ENCODE peak calls at places on chromosomes 11 and 22, in five cellular contexts. E is GM12878, L is GM12891, F is HepG2, D is K562. G is an unnamed sample.

GRCh38 chr11:48079602-48080001 is 99.2 kb downstream of the PTPRJ start:
- DNase-seq in E (no peak), L (no peak), F (no peak), D (no peak), G (no peak)

GRCh38 chr11:119692547-119692834 is 36.5 kb downstream of the NECTIN1 start:
- DNase-seq in E (no peak), L (no peak), F (no peak), D (no peak), G (no peak)

GRCh38 chr11:111452146-111452545 is 60.0 kb downstream of the BTG4 start:
- DNase-seq in E (no peak), L (no peak), F (no peak), D (no peak), G (no peak)

GRCh38 chr11:17978553-17979287 is 34.1 kb downstream of the SERGEF start:
- DNase-seq in E (no peak), L (peak; percentile 21), F (peak; percentile 59), D (peak; percentile 52), G (peak; percentile 10)

GRCh38 chr11:32225491-32226285 is 134.8 kb downstream of the RCN1 start:
- DNase-seq in E (no peak), L (no peak), F (no peak), D (no peak), G (no peak)

GRCh38 chr22:46574993-46575914 is 37.8 kb upstream of the CELSR1 start:
- DNase-seq in E (no peak), L (no peak), F (peak; percentile 84), D (no peak), G (no peak)

GRCh38 chr11:18061351-18061750 is 15.3 kb upstream of the TPH1 start:
- DNase-seq in E (no peak), L (no peak), F (no peak), D (no peak), G (no peak)

GRCh38 chr11:12377106-12377823 is at the start of gene PARVA:
- DNase-seq in E (no peak), L (no peak), F (peak; percentile 50), D (no peak), G (no peak)

GRCh38 chr22:36925388-36926290 is 12.2 kb downstream of the CSF2RB start:
- DNase-seq in E (no peak), L (no peak), F (no peak), D (no peak), G (no peak)

GRCh38 chr11:117319214-117319840 is 3.3 kb upstream of the BACE1 start:
- DNase-seq in E (no peak), L (no peak), F (no peak), D (no peak), G (no peak)

GRCh38 chr11:114562166-114562916 is 2.7 kb upstream of the NXPE1 start:
- DNase-seq in E (no peak), L (no peak), F (no peak), D (no peak), G (no peak)

GRCh38 chr22:49198705-49199084 is 629.0 kb downstream of the BRD1 start:
- DNase-seq in E (no peak), L (no peak), F (no peak), D (no peak), G (no peak)

GRCh38 chr22:39592104-39593060 is 21.8 kb downstream of the CACNA1I start:
- DNase-seq in E (no peak), L (no peak), F (no peak), D (no peak), G (no peak)

GRCh38 chr11:88292156-88292844 is 45.2 kb downstream of the CTSC start:
- DNase-seq in E (no peak), L (no peak), F (peak; percentile 6), D (no peak), G (no peak)

GRCh38 chr11:49995559-49995958 is 13.2 kb upstream of the OR4C12 start:
- DNase-seq in E (no peak), L (no peak), F (peak; percentile 73), D (peak; percentile 39), G (no peak)

GRCh38 chr11:130451261-130452019 is 3.0 kb downstream of the ADAMTS15 start:
- DNase-seq in E (no peak), L (no peak), F (no peak), D (no peak), G (no peak)

GRCh38 chr22:38272373-38273134 is at the start of gene TMEM184B:
- DNase-seq in E (no peak), L (peak; percentile 98), F (no peak), D (peak; percentile 94), G (peak; percentile 92)

GRCh38 chr11:14451825-14452224 is 47.8 kb downstream of the COPB1 start:
- DNase-seq in E (no peak), L (no peak), F (no peak), D (no peak), G (no peak)

GRCh38 chr11:23727821-23728220 is 769.0 kb upstream of the LUZP2 start:
- DNase-seq in E (no peak), L (no peak), F (no peak), D (no peak), G (no peak)

GRCh38 chr11:94734563-94735275 is 33.4 kb upstream of the AMOTL1 start:
- DNase-seq in E (no peak), L (no peak), F (no peak), D (no peak), G (no peak)
- TF ChIP-seq TAF1 in E (no peak), L (no peak), F (no peak), D (no peak), G (no peak)

DNA sequence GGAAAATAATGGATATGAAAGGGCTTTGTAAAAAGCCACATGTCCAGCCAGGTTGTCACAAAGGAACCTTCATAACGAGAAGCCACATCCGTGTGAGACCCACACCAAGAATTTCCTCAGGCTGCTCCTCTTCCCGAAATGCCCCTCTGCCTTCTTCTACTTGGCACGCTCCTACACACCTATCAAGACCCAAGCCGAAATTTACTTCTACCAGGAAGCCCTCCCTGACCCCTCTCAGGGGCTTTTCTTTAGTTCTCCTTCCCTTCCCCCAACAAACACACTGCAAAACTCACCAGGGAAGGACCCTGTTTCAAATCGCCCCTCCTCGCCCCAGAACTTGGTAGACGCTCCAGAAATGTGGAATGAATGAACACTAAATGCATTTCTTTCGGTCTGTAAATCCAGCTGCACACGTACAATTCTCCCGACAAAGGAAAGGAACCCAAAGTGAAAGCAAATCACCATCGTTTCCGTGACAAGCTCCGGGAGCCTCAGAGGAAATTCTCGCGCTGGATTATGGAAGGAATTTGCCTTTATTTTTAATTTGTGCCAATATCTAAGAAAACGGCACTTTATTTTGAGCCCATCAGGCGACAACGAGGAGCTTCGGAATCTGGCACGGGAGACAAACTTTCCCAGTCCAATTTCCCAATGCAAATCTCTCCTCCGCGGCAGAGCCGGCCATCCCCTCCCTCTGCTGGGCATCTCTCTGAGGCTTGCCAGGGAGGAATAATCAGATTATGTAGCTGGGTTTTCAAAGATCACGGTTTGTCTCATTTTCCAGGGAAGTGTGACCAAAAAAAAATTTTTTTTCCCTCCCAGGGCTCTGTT is 13.2 kb upstream of the SHISAL1 start:
- DNase-seq in E (no peak), L (no peak), F (no peak), D (no peak), G (no peak)
- TF ChIP-seq POLR2A in E (no peak), L (no peak), F (no peak), D (no peak), G (no peak)

GRCh38 chr11:65555693-65556231 is 2.4 kb downstream of the LTBP3 start:
- DNase-seq in E (no peak), L (no peak), F (peak; percentile 83), D (peak; percentile 54), G (no peak)
- TF ChIP-seq POLR2AphosphoS5 in E (no peak), L (no peak), F (no peak), D (no peak), G (no peak)

GRCh38 chr11:71435278-71435951 is 12.8 kb downstream of the DHCR7 start:
- DNase-seq in E (no peak), L (no peak), F (no peak), D (no peak), G (no peak)

GRCh38 chr11:71431271-71431670 is 16.9 kb downstream of the DHCR7 start:
- DNase-seq in E (no peak), L (no peak), F (no peak), D (no peak), G (no peak)

GRCh38 chr11:71434576-71435130 is 13.5 kb downstream of the DHCR7 start:
- DNase-seq in E (no peak), L (no peak), F (no peak), D (no peak), G (no peak)

GRCh38 chr11:71432761-71433647 is 15.2 kb downstream of the DHCR7 start:
- DNase-seq in E (no peak), L (no peak), F (no peak), D (no peak), G (no peak)

GRCh38 chr11:71433648-71434450 is 14.3 kb downstream of the DHCR7 start:
- DNase-seq in E (no peak), L (no peak), F (peak; percentile 68), D (no peak), G (no peak)
- TF ChIP-seq TAF1 in E (no peak), L (no peak), F (no peak), D (no peak), G (no peak)

DNA sequence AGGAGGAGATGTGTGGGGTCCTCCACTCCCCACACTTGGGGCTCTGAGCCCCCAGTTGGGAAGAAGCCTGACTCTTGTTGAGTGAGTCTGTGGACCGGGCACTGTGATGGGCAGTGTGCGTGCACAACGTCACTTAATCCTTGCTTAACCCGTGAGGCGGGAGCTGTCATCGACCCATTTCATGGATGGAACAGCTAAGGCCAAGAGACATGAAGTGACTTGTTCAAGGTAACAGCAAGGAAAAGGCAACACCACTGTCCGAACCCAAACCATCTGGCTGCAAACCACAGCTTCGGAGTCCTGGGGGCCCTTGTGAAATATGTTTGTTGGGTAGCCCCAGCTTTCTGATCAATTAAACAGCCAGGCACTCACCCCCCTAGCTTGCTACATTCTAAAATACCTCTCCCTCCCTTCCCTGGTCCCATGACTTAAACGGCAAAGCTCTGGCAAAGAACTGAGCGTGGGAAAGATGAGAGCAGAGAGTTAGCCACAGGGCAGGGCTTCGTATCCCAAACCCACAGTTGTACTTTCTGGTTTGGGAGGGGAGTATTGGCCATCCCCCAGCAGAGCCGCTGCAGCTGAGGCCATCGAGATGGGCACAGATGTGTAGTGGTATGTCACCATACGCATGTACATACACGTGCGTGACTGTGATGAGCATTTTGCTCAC is 26.2 kb downstream of the FADS2 start:
- DNase-seq in E (no peak), L (no peak), F (no peak), D (no peak), G (no peak)
- TF ChIP-seq POLR2A in E (no peak), L (no peak), F (no peak), D (no peak), G (no peak)